ENCODE peak calls at places on chromosomes 7 and 10, in six cellular contexts. F is foreskin fibroblast, L is iPS DF 6.9, D is fibroblast of villous mesenchyme, E is A549, P is astrocyte of the spinal cord. X is an unnamed sample.

GRCh38 chr10:77355844-77356243 is 281.8 kb downstream of the KCNMA1 start:
- DNase-seq in F (peak; percentile 83), L (no peak), D (peak; percentile 81), E (peak; percentile 49), P (peak; percentile 89), X (no peak)

GRCh38 chr7:131105803-131106680 is 221.6 kb upstream of the MKLN1 start:
- DNase-seq in F (peak; percentile 91), L (no peak), D (peak; percentile 81), E (peak; percentile 67), P (peak; percentile 46), X (peak; percentile 46)

GRCh38 chr7:104538152-104538551 is 209.7 kb downstream of the LHFPL3 start:
- DNase-seq in F (no peak), L (no peak), D (no peak), E (no peak), P (no peak), X (no peak)

GRCh38 chr10:97230146-97230545 is 44.4 kb upstream of the SLIT1 start:
- DNase-seq in F (peak; percentile 69), L (no peak), D (no peak), E (no peak), P (no peak), X (no peak)

GRCh38 chr7:140456627-140457051 is 22.7 kb downstream of the MKRN1 start:
- DNase-seq in F (no peak), L (no peak), D (no peak), E (no peak), P (no peak), X (no peak)

GRCh38 chr7:18400726-18401125 is 94.8 kb upstream of the HDAC9 start:
- DNase-seq in F (no peak), L (no peak), D (peak; percentile 55), E (no peak), P (no peak), X (no peak)

GRCh38 chr10:77843264-77843663 is 83.3 kb downstream of the DLG5 start:
- DNase-seq in F (no peak), L (no peak), D (no peak), E (no peak), P (no peak), X (no peak)

GRCh38 chr7:2247141-2247985 is 5.3 kb downstream of the NUDT1 start:
- DNase-seq in F (peak; percentile 52), L (no peak), D (peak; percentile 22), E (peak; percentile 66), P (no peak), X (peak; percentile 69)

GRCh38 chr10:37552881-37553280 is 304.5 kb downstream of the ZNF248 start:
- DNase-seq in F (no peak), L (no peak), D (no peak), E (no peak), P (no peak), X (no peak)

GRCh38 chr7:73519867-73520672 is 2.0 kb downstream of the BAZ1B start:
- DNase-seq in F (peak; percentile 15), L (no peak), D (no peak), E (no peak), P (peak; percentile 17), X (peak; percentile 37)

GRCh38 chr7:41104621-41105020 is 598.3 kb downstream of the INHBA start:
- DNase-seq in F (no peak), L (no peak), D (no peak), E (no peak), P (no peak), X (no peak)

GRCh38 chr10:111077715-111078504 is 1.1 kb downstream of the ADRA2A start:
- DNase-seq in F (peak; percentile 28), L (no peak), D (no peak), E (no peak), P (peak; percentile 9), X (no peak)

GRCh38 chr7:133551471-133551870 is 298.6 kb downstream of the EXOC4 start:
- DNase-seq in F (no peak), L (no peak), D (no peak), E (no peak), P (no peak), X (no peak)

GRCh38 chr10:44417761-44418160 is 32.9 kb upstream of the CXCL12 start:
- DNase-seq in F (no peak), L (no peak), D (no peak), E (no peak), P (no peak), X (no peak)

GRCh38 chr10:108911814-108912541 is 1011.3 kb downstream of the XPNPEP1 start:
- DNase-seq in F (peak; percentile 40), L (peak; percentile 29), D (peak; percentile 59), E (peak; percentile 15), P (peak; percentile 59), X (peak; percentile 18)

GRCh38 chr10:70962686-70963085 is 74.3 kb upstream of the PCBD1 start:
- DNase-seq in F (no peak), L (no peak), D (no peak), E (no peak), P (no peak), X (no peak)

GRCh38 chr10:102396251-102396650 is 746 bp downstream of the NFKB2 start:
- DNase-seq in F (no peak), L (no peak), D (no peak), E (no peak), P (no peak), X (no peak)

GRCh38 chr10:68155615-68156205 is 46.4 kb downstream of the MYPN start:
- DNase-seq in F (peak; percentile 63), L (no peak), D (no peak), E (no peak), P (no peak), X (no peak)

GRCh38 chr7:49483142-49483541 is 290.3 kb upstream of the VWC2 start:
- DNase-seq in F (no peak), L (no peak), D (no peak), E (no peak), P (no peak), X (peak; percentile 5)

GRCh38 chr10:48461623-48462481 is 143.0 kb downstream of the ARHGAP22 start:
- DNase-seq in F (no peak), L (no peak), D (no peak), E (no peak), P (no peak), X (no peak)

GRCh38 chr10:95755511-95756004 is 405 bp upstream of the ENTPD1 start:
- DNase-seq in F (no peak), L (no peak), D (no peak), E (no peak), P (no peak), X (no peak)

GRCh38 chr10:129365767-129366400 is 101.2 kb upstream of the MGMT start:
- DNase-seq in F (no peak), L (no peak), D (no peak), E (no peak), P (no peak), X (peak; percentile 48)

GRCh38 chr10:17407040-17407439 is 47.4 kb downstream of the ST8SIA6 start:
- DNase-seq in F (no peak), L (no peak), D (no peak), E (no peak), P (no peak), X (no peak)

GRCh38 chr10:126376956-126377355 is 11.3 kb downstream of the ADAM12 start:
- DNase-seq in F (peak; percentile 71), L (no peak), D (no peak), E (no peak), P (peak; percentile 56), X (no peak)

GRCh38 chr10:77715081-77715480 is 77.5 kb upstream of the KCNMA1 start:
- DNase-seq in F (no peak), L (no peak), D (no peak), E (peak; percentile 25), P (no peak), X (no peak)

GRCh38 chr7:117021366-117021765 is 68.1 kb downstream of the ST7 start:
- DNase-seq in F (no peak), L (no peak), D (no peak), E (no peak), P (no peak), X (no peak)
- H3K4me3 ChIP-seq in F (peak overlapping the region; percentile 18), L (no peak overlapping the region), D (no peak overlapping the region), E (no peak overlapping the region), P (no peak overlapping the region), X (no peak overlapping the region)

DNA sequence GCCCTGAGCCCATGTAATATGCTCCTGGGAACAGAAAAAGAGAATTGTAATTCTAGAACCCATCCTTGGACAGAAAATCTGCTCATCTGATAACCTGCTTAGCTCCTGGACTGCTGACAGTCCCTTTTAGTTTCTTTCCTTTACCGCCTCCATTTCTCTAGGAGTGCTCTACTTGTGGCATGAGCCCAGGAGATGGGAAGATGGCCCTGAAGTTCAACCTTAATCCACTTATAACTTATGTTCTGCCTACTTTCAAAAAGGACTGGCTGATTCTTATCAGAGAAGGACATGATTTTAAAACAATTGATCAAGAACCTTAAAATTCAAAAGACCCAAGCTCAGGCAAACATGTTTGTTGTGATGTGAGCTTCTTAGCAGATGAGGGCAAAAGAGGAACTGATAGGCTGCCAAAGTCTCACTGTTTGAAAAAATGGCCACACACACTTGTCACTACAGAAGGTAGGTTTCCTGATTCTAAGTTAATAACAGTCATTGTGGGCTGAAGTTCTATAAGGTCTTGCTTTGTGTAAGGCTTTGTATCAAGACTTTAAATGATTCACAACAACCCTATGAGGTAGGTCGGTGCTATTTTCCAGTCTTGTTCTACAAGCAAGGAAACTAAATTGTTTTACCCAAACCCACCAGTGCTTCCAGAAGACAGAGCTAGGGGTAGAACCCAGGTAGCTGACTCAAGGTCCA is 94.3 kb upstream of the AFAP1L2 start:
- DNase-seq in F (no peak), L (no peak), D (no peak), E (no peak), P (no peak), X (no peak)
- H3K4me3 ChIP-seq in F (no peak overlapping the region), L (no peak overlapping the region), D (no peak overlapping the region), E (no peak overlapping the region), P (no peak overlapping the region), X (no peak overlapping the region)

DNA sequence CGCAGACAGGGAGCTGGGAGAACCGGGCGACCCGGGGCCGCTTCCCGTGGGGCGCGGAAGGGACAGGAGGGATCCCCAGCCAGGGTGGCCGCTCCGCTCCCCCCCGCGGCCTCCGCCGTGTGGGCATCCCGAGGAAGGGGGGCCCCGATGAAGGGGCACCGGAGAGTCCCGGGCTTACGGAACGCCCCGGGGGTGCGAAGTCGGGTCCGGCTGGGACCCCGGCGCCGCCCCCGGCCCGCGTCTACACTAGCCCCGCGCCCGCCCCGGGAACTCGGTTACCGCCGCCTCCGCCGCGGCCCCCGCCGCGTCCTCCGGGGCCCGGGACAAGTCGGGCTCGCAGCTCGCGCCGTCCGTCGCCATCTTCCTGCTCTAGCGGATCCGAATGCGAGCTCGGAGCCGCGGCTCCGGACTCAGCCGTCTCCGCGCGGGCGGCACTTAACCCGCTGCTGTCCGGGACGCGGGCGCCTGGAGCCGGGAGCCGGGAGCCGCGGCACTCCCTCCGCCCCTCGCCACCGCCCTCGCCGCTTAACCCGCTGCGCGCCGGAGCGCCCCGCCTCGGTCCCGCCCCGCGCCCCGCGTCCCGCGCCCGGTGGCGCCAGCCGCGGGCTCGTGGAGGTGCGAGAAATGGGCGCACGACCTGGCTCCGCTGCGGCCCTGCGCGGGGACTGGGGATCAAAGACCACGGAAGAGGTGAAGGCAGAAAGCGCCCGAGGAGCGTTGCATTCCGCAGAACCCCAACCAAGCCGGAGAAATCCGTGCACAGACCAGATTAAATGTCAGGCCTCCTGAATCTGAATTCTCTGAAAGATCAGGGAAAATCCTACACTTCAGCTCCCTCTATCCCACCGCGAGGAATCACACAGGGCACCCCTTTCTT is at the start of gene CTTNBP2:
- DNase-seq in F (peak; percentile 78), L (no peak), D (peak; percentile 55), E (peak; percentile 21), P (peak; percentile 59), X (peak; percentile 49)
- H3K4me3 ChIP-seq in F (peak within 1 kb of the TSS; percentile 70), L (peak within 1 kb of the TSS; percentile 83), D (peak within 1 kb of the TSS; percentile 56), E (peak within 1 kb of the TSS; percentile 56), P (peak within 1 kb of the TSS; percentile 80), X (peak within 1 kb of the TSS; percentile 72)

DNA sequence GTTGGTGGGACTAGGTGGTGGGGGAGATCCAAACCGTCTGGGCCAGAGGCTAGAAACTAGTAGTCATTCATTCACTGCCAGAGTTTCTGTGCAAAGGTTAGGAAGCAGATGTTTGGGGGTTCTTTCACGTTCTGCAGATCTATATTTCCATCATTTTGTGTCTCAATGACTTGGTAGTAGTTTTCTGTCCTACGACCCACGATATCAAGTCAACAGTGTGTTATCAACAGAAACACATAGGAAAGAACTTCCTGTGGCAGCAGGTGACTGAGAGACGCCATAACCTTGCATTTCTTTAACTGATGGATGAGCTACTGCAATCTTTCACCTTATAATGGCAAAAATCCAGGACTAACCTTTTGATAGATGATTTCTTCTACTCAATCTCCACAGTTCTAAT is 1.8 kb downstream of the CEP55 start:
- DNase-seq in F (no peak), L (no peak), D (no peak), E (no peak), P (no peak), X (peak; percentile 7)
- H3K4me3 ChIP-seq in F (no peak overlapping the region), L (no peak overlapping the region), D (peak overlapping the region; percentile 3), E (no peak overlapping the region), P (no peak overlapping the region), X (peak overlapping the region; percentile 76)

X was measured in HAP-1.